ENCODE peak calls at places on chromosomes 7 and 10, in ten cellular contexts. Z is fibroblast of the aortic adventitia; E is Caco-2; J is SK-MEL-5; B is effector CD4-positive, alpha-beta T cell; C is foreskin fibroblast; A is T1000; R is NCI-H2081; P is psoas muscle; O is hypothalamus. N is an unnamed sample.

GRCh38 chr10:70693619-70694286 is 21.4 kb downstream of the ADAMTS14 start:
- DNase-seq in A (no peak), O (no peak), J (no peak), R (no peak), Z (peak), E (no peak), C (peak), P (peak), B (no peak), N (peak)

GRCh38 chr7:73560035-73560835 is 2.7 kb upstream of the BCL7B start:
- DNase-seq in B (no peak), O (no peak), J (peak), C (peak), Z (peak), E (no peak), A (no peak), R (no peak), P (no peak), N (peak)

GRCh38 chr10:6195376-6195775 is 7.4 kb upstream of the PFKFB3 start:
- DNase-seq in C (peak), Z (peak), B (no peak), R (no peak), O (no peak), A (no peak), E (no peak), P (no peak), J (no peak), N (no peak)

GRCh38 chr10:12332572-12333381 is 16.6 kb upstream of the CAMK1D start:
- DNase-seq in C (no peak), Z (peak), A (peak), E (no peak), B (no peak), J (no peak), R (no peak), P (no peak), O (no peak), N (no peak)

GRCh38 chr7:65459438-65459837 is 85.8 kb downstream of the ZNF92 start:
- DNase-seq in A (no peak), O (no peak), C (no peak), J (no peak), R (no peak), B (no peak), E (no peak), Z (no peak), P (no peak), N (no peak)

GRCh38 chr10:1395025-1395981 is 339.1 kb downstream of the WDR37 start:
- DNase-seq in R (no peak), J (no peak), O (no peak), A (no peak), C (no peak), E (no peak), Z (no peak), B (no peak), P (no peak), N (no peak)

GRCh38 chr10:103833731-103834365 is 21.5 kb downstream of the SH3PXD2A start:
- DNase-seq in Z (peak), O (no peak), B (no peak), E (no peak), J (peak), R (no peak), P (peak), C (peak), A (peak), N (no peak)

GRCh38 chr10:43214071-43214955 is 52.6 kb downstream of the RASGEF1A start:
- DNase-seq in R (no peak), P (peak), C (peak), O (no peak), E (no peak), A (no peak), B (no peak), Z (peak), J (no peak), N (no peak)

GRCh38 chr7:98998821-98999725 is 120.7 kb downstream of the TRRAP start:
- DNase-seq in E (no peak), C (peak), R (no peak), B (no peak), P (no peak), A (no peak), O (no peak), J (no peak), Z (peak), N (no peak)

GRCh38 chr10:91043173-91043910 is 122.5 kb upstream of the ANKRD1 start:
- DNase-seq in P (no peak), J (peak), E (no peak), O (no peak), R (peak), B (no peak), Z (peak), A (no peak), C (peak), N (no peak)